ENCODE peak calls at places on chromosomes 11 and 22, in ten cellular contexts. G is iris pigment epithelial cell; W is prostate gland; Q is NCI-H1105; T is activated naive CD8-positive, alpha-beta T cell treated with anti-CD3 and anti-CD28 coated beads, Interleukin-2, amount 50 U/mL, for 24 hours; F is ovary; D is thyroid gland; Z is C1 segment of cervical spinal cord; I is T-helper 2 cell; M is Calu3. O is an unnamed sample.

GRCh38 chr11:76096552-76096951 is 109.8 kb downstream of the WNT11 start:
- DNase-seq in Z (no peak), G (no peak), T (no peak), D (no peak), F (no peak), I (no peak), Q (no peak), M (no peak), W (no peak), O (no peak)

GRCh38 chr11:19766810-19767209 is 54.2 kb downstream of the NAV2 start:
- DNase-seq in M (no peak), G (no peak), F (no peak), D (no peak), T (no peak), I (no peak), Q (no peak), W (no peak), Z (no peak), O (no peak)

GRCh38 chr11:33567004-33567403 is 133.6 kb downstream of the C11orf91 start:
- DNase-seq in F (no peak), D (no peak), Q (no peak), Z (no peak), W (no peak), T (no peak), M (no peak), G (no peak), I (no peak), O (no peak)

GRCh38 chr11:60951909-60952741 is at the start of gene SLC15A3:
- DNase-seq in Q (no peak), M (no peak), W (no peak), F (peak; percentile 61), T (peak; percentile 48), I (no peak), D (no peak), G (peak; percentile 47), Z (peak; percentile 47), O (peak; percentile 83)

GRCh38 chr22:49657275-49657973 is 170.2 kb downstream of the BRD1 start:
- DNase-seq in W (peak; percentile 14), G (no peak), T (peak; percentile 77), Z (no peak), I (peak; percentile 61), M (no peak), D (peak; percentile 42), F (no peak), Q (no peak), O (peak; percentile 65)

GRCh38 chr22:36619797-36620390 is 83.7 kb downstream of the CACNG2 start:
- DNase-seq in Q (no peak), T (no peak), W (peak; percentile 9), I (no peak), G (no peak), Z (no peak), D (no peak), M (no peak), F (no peak), O (no peak)

GRCh38 chr22:48318173-48318572 is 1509.5 kb downstream of the BRD1 start:
- DNase-seq in F (no peak), W (no peak), Z (no peak), G (no peak), I (no peak), D (no peak), Q (no peak), M (no peak), T (no peak), O (peak; percentile 25)

GRCh38 chr22:24398409-24398808 is 29.0 kb upstream of the ADORA2A start:
- DNase-seq in W (no peak), M (no peak), D (no peak), Z (no peak), F (no peak), Q (no peak), T (no peak), G (peak; percentile 71), I (no peak), O (no peak)

GRCh38 chr22:42270178-42270511 is 308 bp downstream of the TCF20 start:
- DNase-seq in Q (peak; percentile 37), I (peak; percentile 25), W (no peak), M (peak; percentile 51), F (no peak), D (peak; percentile 43), T (peak; percentile 34), G (no peak), Z (peak; percentile 66), O (no peak)

GRCh38 chr11:113464416-113464815 is 10.8 kb downstream of the DRD2 start:
- DNase-seq in I (no peak), G (no peak), D (no peak), Z (no peak), F (no peak), M (no peak), Q (no peak), T (no peak), W (no peak), O (no peak)

GRCh38 chr22:27679722-27680488 is 121.7 kb downstream of the MN1 start:
- DNase-seq in T (no peak), G (no peak), F (no peak), W (no peak), I (no peak), D (no peak), Q (no peak), Z (no peak), M (no peak), O (no peak)

GRCh38 chr11:120566176-120566575 is 54.6 kb downstream of the GRIK4 start:
- DNase-seq in Q (no peak), Z (no peak), D (no peak), F (no peak), G (peak; percentile 61), W (no peak), I (no peak), M (peak; percentile 37), T (no peak), O (no peak)

GRCh38 chr11:35404397-35404775 is 15.0 kb downstream of the SLC1A2 start:
- DNase-seq in I (no peak), G (peak; percentile 51), F (no peak), Q (no peak), D (peak; percentile 45), M (peak; percentile 74), T (peak; percentile 44), W (no peak), Z (peak; percentile 28), O (peak; percentile 48)

GRCh38 chr11:86116386-86116726 is 47.5 kb upstream of the PICALM start:
- DNase-seq in T (peak; percentile 34), G (peak; percentile 90), W (no peak), I (peak; percentile 12), D (no peak), M (peak; percentile 23), Q (no peak), Z (no peak), F (no peak), O (no peak)

GRCh38 chr11:61553373-61554171 is 27.3 kb downstream of the SYT7 start:
- DNase-seq in I (no peak), F (no peak), W (peak; percentile 51), D (no peak), Z (no peak), Q (no peak), G (no peak), T (no peak), M (peak; percentile 21), O (no peak)

GRCh38 chr11:71129624-71130023 is 122.8 kb downstream of the SHANK2 start:
- DNase-seq in G (no peak), I (no peak), Q (no peak), T (no peak), D (no peak), M (no peak), Z (no peak), W (no peak), F (no peak), O (no peak)

GRCh38 chr11:2578006-2578933 is 121.5 kb downstream of the KCNQ1OT1 start:
- DNase-seq in I (no peak), G (no peak), F (peak; percentile 7), T (no peak), Q (no peak), Z (no peak), M (no peak), D (peak; percentile 8), W (no peak), O (peak; percentile 16)

O was measured in right cardiac atrium.